ENCODE peak calls at places on chromosome 5, in seven cellular contexts. W is activated T-cell treated with anti-CD3 and anti-CD28 coated beads for 1 hour, B is lung microvascular endothelial cell, V is T-helper 1 cell, E is lower leg skin, N is RPMI7951, K is left ventricle myocardium inferior. Y is an unnamed sample.

GRCh38 chr5:7871560-7872113 is 2.7 kb downstream of the MTRR start:
- DNase-seq in W (no peak), N (no peak), E (no peak), K (no peak), V (no peak), B (no peak), Y (no peak)

GRCh38 chr5:142881076-142881466 is 110.9 kb downstream of the ARHGAP26 start:
- DNase-seq in V (no peak), N (peak; percentile 48), B (no peak), E (no peak), W (no peak), K (no peak), Y (peak; percentile 87)

GRCh38 chr5:55063220-55063863 is 39.1 kb upstream of the GZMA start:
- DNase-seq in E (no peak), B (peak; percentile 76), W (no peak), N (peak; percentile 10), K (no peak), V (no peak), Y (peak; percentile 12)

GRCh38 chr5:127987354-127988148 is 96.0 kb upstream of the SLC12A2 start:
- DNase-seq in V (no peak), E (no peak), K (no peak), W (no peak), B (no peak), N (peak; percentile 62), Y (peak; percentile 43)

GRCh38 chr5:88244686-88245085 is 24.0 kb downstream of the TMEM161B start:
- DNase-seq in V (no peak), B (no peak), K (no peak), W (no peak), E (no peak), N (no peak), Y (no peak)

GRCh38 chr5:173642895-173643481 is 26.5 kb upstream of the BOD1 start:
- DNase-seq in V (no peak), B (no peak), N (no peak), E (peak; percentile 57), K (no peak), W (no peak), Y (no peak)

GRCh38 chr5:149808264-149808982 is 78.3 kb downstream of the PPARGC1B start:
- DNase-seq in B (no peak), E (no peak), W (no peak), N (no peak), V (no peak), K (no peak), Y (no peak)

GRCh38 chr5:82351754-82352145 is 73.6 kb upstream of the RPS23 start:
- DNase-seq in V (no peak), W (no peak), K (no peak), B (peak; percentile 91), N (peak; percentile 81), E (no peak), Y (peak; percentile 80)

GRCh38 chr5:54874337-54875021 is 110.9 kb downstream of the ESM1 start:
- DNase-seq in B (peak; percentile 78), V (no peak), K (no peak), W (no peak), N (no peak), E (no peak), Y (no peak)

GRCh38 chr5:115450741-115451140 is 93.8 kb downstream of the FEM1C start:
- DNase-seq in N (peak; percentile 76), E (no peak), V (no peak), K (no peak), B (no peak), W (no peak), Y (peak; percentile 96)

GRCh38 chr5:63262191-63262981 is 683.8 kb downstream of the LRRC70 start:
- DNase-seq in V (no peak), K (no peak), E (no peak), B (peak; percentile 59), N (peak; percentile 38), W (no peak), Y (peak; percentile 67)

GRCh38 chr5:126460459-126460858 is 37.2 kb downstream of the GRAMD2B start:
- DNase-seq in W (no peak), V (no peak), E (no peak), K (no peak), B (no peak), N (no peak), Y (no peak)

GRCh38 chr5:96432245-96433065 is 593 bp downstream of the PCSK1 start:
- DNase-seq in B (no peak), V (no peak), W (no peak), E (no peak), K (no peak), N (peak; percentile 86), Y (peak; percentile 19)

GRCh38 chr5:10140195-10140973 is 109.3 kb downstream of the ATPSCKMT start:
- DNase-seq in N (peak; percentile 17), V (no peak), W (no peak), K (no peak), B (peak; percentile 2), E (no peak), Y (peak; percentile 26)

GRCh38 chr5:141529002-141529401 is 40.1 kb downstream of the PCDHGC5 start:
- DNase-seq in K (peak; percentile 50), V (no peak), E (no peak), B (peak; percentile 45), W (no peak), N (peak; percentile 79), Y (peak; percentile 70)

GRCh38 chr5:138944527-138945322 is 69.6 kb upstream of the LRRTM2 start:
- DNase-seq in V (no peak), B (no peak), N (no peak), K (no peak), E (peak; percentile 80), W (no peak), Y (no peak)

GRCh38 chr5:126100767-126101166 is 322.4 kb upstream of the GRAMD2B start:
- DNase-seq in N (peak; percentile 49), V (no peak), E (no peak), B (peak; percentile 2), W (no peak), K (no peak), Y (no peak)

GRCh38 chr5:19910131-19910530 is 77.9 kb downstream of the CDH18 start:
- DNase-seq in K (no peak), W (no peak), E (no peak), V (no peak), B (no peak), N (no peak), Y (no peak)

GRCh38 chr5:145938699-145939531 is 2.5 kb downstream of the SH3RF2 start:
- DNase-seq in K (no peak), E (no peak), N (peak; percentile 82), W (no peak), B (no peak), V (no peak), Y (no peak)

GRCh38 chr5:158456756-158457155 is 597.8 kb upstream of the CLINT1 start:
- DNase-seq in N (peak; percentile 87), B (no peak), W (no peak), K (no peak), V (no peak), E (no peak), Y (peak; percentile 90)

GRCh38 chr5:179819296-179820126 is 1.2 kb upstream of the SQSTM1 start:
- DNase-seq in K (peak; percentile 61), E (peak; percentile 94), V (no peak), W (no peak), B (peak; percentile 95), N (peak; percentile 82), Y (peak; percentile 64)

GRCh38 chr5:139669681-139670368 is 21.7 kb downstream of the CXXC5 start:
- DNase-seq in W (no peak), K (peak; percentile 55), V (no peak), B (no peak), E (no peak), N (no peak), Y (no peak)

GRCh38 chr5:43000198-43000840 is 39.8 kb downstream of the ANXA2R start:
- DNase-seq in E (peak; percentile 85), W (no peak), V (no peak), N (no peak), B (peak; percentile 37), K (no peak), Y (peak; percentile 50)

GRCh38 chr5:159937580-159937979 is 21.3 kb downstream of the ADRA1B start:
- DNase-seq in K (no peak), N (no peak), E (no peak), B (no peak), W (no peak), V (no peak), Y (no peak)

GRCh38 chr5:64165500-64166200 is at the start of gene RNF180:
- DNase-seq in E (peak; percentile 88), V (no peak), K (peak; percentile 56), W (no peak), N (peak; percentile 7), B (peak; percentile 46), Y (peak; percentile 16)

GRCh38 chr5:154055225-154055624 is 16.5 kb downstream of the MFAP3 start:
- DNase-seq in B (peak; percentile 23), V (no peak), W (no peak), K (no peak), E (no peak), N (no peak), Y (no peak)

GRCh38 chr5:125336401-125336800 is 590.0 kb upstream of the ZNF608 start:
- DNase-seq in N (no peak), W (no peak), V (no peak), K (no peak), B (peak; percentile 19), E (no peak), Y (no peak)

GRCh38 chr5:6550628-6551027 is 82.2 kb downstream of the NSUN2 start:
- DNase-seq in V (no peak), N (no peak), K (no peak), W (no peak), E (peak; percentile 71), B (no peak), Y (no peak)

GRCh38 chr5:135246605-135246922 is 152.5 kb downstream of the MACROH2A1 start:
- DNase-seq in K (no peak), W (no peak), B (no peak), N (no peak), E (peak; percentile 57), V (no peak), Y (no peak)

GRCh38 chr5:168066536-168067208 is 224.8 kb upstream of the WWC1 start:
- DNase-seq in B (no peak), W (no peak), N (no peak), K (no peak), V (no peak), E (no peak), Y (no peak)

GRCh38 chr5:141149812-141150211 is at the start of gene PCDHB6:
- DNase-seq in W (no peak), B (peak; percentile 35), E (no peak), V (no peak), N (peak; percentile 60), K (no peak), Y (peak; percentile 18)

GRCh38 chr5:60333103-60333502 is 366.9 kb downstream of the DEPDC1B start:
- DNase-seq in N (peak; percentile 47), V (no peak), E (no peak), K (no peak), W (no peak), B (no peak), Y (peak; percentile 4)